ENCODE peak calls at places on chromosome 2, in four cellular contexts. S, W, Y and F are unnamed samples.

GRCh38 chr2:239979243-239980023 is 45.7 kb downstream of the NDUFA10 start:
- DNase-seq in Y (peak; percentile 8), W (no peak), S (no peak), F (peak; percentile 72)

GRCh38 chr2:201768918-201769317 is 11.8 kb downstream of the ALS2 start:
- DNase-seq in Y (peak; percentile 57), S (peak; percentile 36), W (no peak), F (no peak)

GRCh38 chr2:230658877-230659652 is 53.6 kb upstream of the CAB39 start:
- DNase-seq in S (no peak), Y (no peak), W (no peak), F (no peak)

GRCh38 chr2:237258146-237258545 is 155.8 kb downstream of the COL6A3 start:
- DNase-seq in Y (peak; percentile 16), S (no peak), W (no peak), F (peak; percentile 44)

GRCh38 chr2:241329669-241330615 is 14.2 kb downstream of the SEPTIN2 start:
- DNase-seq in Y (no peak), S (no peak), W (no peak), F (no peak)

GRCh38 chr2:43139996-43140621 is 86.3 kb downstream of the ZFP36L2 start:
- DNase-seq in W (no peak), Y (no peak), S (no peak), F (no peak)

GRCh38 chr2:119826370-119826961 is 66.7 kb downstream of the PTPN4 start:
- DNase-seq in Y (peak; percentile 55), S (peak; percentile 67), W (peak; percentile 57), F (peak; percentile 82)

GRCh38 chr2:71100195-71100964 is 29.6 kb downstream of the MCEE start:
- DNase-seq in Y (peak; percentile 76), S (peak; percentile 74), W (peak; percentile 31), F (peak; percentile 75)

GRCh38 chr2:199704358-199705238 is 146.4 kb downstream of the FTCDNL1 start:
- DNase-seq in W (peak; percentile 38), S (peak; percentile 74), Y (peak; percentile 57), F (peak; percentile 79)

GRCh38 chr2:118668431-118669424 is 178.7 kb downstream of the EN1 start:
- DNase-seq in W (no peak), S (peak; percentile 91), Y (peak; percentile 98), F (no peak)

GRCh38 chr2:149819356-149819957 is 231.9 kb upstream of the MMADHC start:
- DNase-seq in W (peak; percentile 61), Y (no peak), S (peak; percentile 16), F (peak; percentile 35)

GRCh38 chr2:232386740-232387450 is 8.3 kb downstream of the ALPP start:
- DNase-seq in W (no peak), Y (peak; percentile 15), S (no peak), F (peak; percentile 64)

GRCh38 chr2:863732-864450 is 86.8 kb upstream of the SNTG2 start:
- DNase-seq in Y (no peak), W (no peak), S (no peak), F (no peak)

GRCh38 chr2:48768669-48769068 is 13.1 kb upstream of the LHCGR start:
- DNase-seq in S (no peak), Y (no peak), W (no peak), F (no peak)

GRCh38 chr2:85647823-85648526 is 20.0 kb downstream of the SFTPB start:
- DNase-seq in W (no peak), S (no peak), Y (no peak), F (no peak)

GRCh38 chr2:17759805-17760204 is 5.9 kb downstream of the GEN1 start:
- DNase-seq in Y (no peak), S (no peak), W (no peak), F (no peak)

GRCh38 chr2:20635698-20636584 is 15.0 kb downstream of the HS1BP3 start:
- DNase-seq in Y (peak; percentile 92), W (peak; percentile 72), S (peak; percentile 83), F (peak; percentile 90)

GRCh38 chr2:127163922-127164321 is 56.2 kb downstream of the CYP27C1 start:
- DNase-seq in S (no peak), Y (no peak), W (no peak), F (no peak)

GRCh38 chr2:46967990-46968647 is 52.5 kb upstream of the MCFD2 start:
- DNase-seq in Y (peak; percentile 99), S (peak; percentile 87), W (no peak), F (no peak)

GRCh38 chr2:230905448-230906430 is 19.3 kb downstream of the GPR55 start:
- DNase-seq in W (no peak), S (peak; percentile 19), Y (peak; percentile 44), F (no peak)

GRCh38 chr2:22970991-22971390 is 414.0 kb upstream of the KLHL29 start:
- DNase-seq in W (no peak), S (no peak), Y (no peak), F (peak; percentile 19)

GRCh38 chr2:238594796-238595749 is 168.3 kb downstream of the ASB1 start:
- DNase-seq in S (no peak), W (no peak), Y (no peak), F (no peak)

GRCh38 chr2:222860740-222861410 is at the start of gene ACSL3:
- DNase-seq in Y (peak; percentile 98), W (peak; percentile 95), S (peak; percentile 95), F (peak; percentile 97)

GRCh38 chr2:9071584-9072124 is 68.2 kb upstream of the MBOAT2 start:
- DNase-seq in S (peak; percentile 94), W (no peak), Y (peak; percentile 23), F (no peak)

GRCh38 chr2:42876280-42876840 is 84.0 kb upstream of the HAAO start:
- DNase-seq in Y (no peak), W (no peak), S (no peak), F (no peak)

GRCh38 chr2:33457588-33458247 is 18.7 kb upstream of the RASGRP3 start:
- DNase-seq in Y (no peak), W (no peak), S (no peak), F (no peak)

GRCh38 chr2:145765889-145766288 is 1246.0 kb upstream of the ZEB2 start:
- DNase-seq in S (no peak), Y (no peak), W (no peak), F (no peak)

GRCh38 chr2:223920109-223920508 is 25.0 kb downstream of the WDFY1 start:
- DNase-seq in W (no peak), Y (no peak), S (no peak), F (no peak)

GRCh38 chr2:58204195-58204959 is 36.7 kb downstream of the FANCL start:
- DNase-seq in W (no peak), Y (no peak), S (peak; percentile 83), F (no peak)
- H3K9me2 ChIP-seq in W (no peaks in the 10 kb centered on the region), Y (no peaks in the 10 kb centered on the region), S (no peaks in the 10 kb centered on the region), F (no peaks in the 10 kb centered on the region)

GRCh38 chr2:207955456-207955855 is 69.9 kb downstream of the PLEKHM3 start:
- DNase-seq in Y (no peak), W (no peak), S (no peak), F (no peak)

GRCh38 chr2:207951734-207952480 is 73.4 kb downstream of the PLEKHM3 start:
- DNase-seq in Y (no peak), S (no peak), W (no peak), F (peak; percentile 18)

GRCh38 chr2:207950761-207951114 is 74.6 kb downstream of the PLEKHM3 start:
- DNase-seq in W (no peak), Y (no peak), S (no peak), F (peak; percentile 34)

GRCh38 chr2:207952564-207953345 is 72.6 kb downstream of the PLEKHM3 start:
- DNase-seq in Y (no peak), S (no peak), W (no peak), F (no peak)

DNA sequence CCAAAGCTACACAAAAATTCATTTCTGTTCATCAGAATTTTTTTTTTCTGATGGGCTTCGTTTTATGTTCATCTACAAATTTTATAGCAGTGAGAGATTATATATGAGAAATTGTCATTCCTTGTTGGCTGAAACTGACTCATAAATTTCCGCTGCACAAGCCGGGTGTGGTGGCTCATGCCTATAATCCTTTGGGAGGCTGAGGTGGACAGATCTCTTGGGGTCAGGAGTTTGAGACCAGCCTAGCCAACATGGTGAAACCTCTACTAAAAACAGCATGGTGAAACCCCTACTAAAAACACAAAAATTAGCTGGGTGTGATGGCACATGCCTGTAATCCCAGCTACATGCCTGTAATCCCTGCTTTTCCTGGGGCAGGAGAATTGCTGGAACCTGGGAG is 72.0 kb downstream of the PLEKHM3 start:
- DNase-seq in W (no peak), Y (peak; percentile 3), S (no peak), F (no peak)
- TF ChIP-seq EZH2 in W (no peak), Y (no peak), S (no peak), F (no peak)

GRCh38 chr2:163157891-163158511 is 319.4 kb upstream of the KCNH7 start:
- DNase-seq in S (peak; percentile 66), W (no peak), Y (peak; percentile 72), F (no peak)

GRCh38 chr2:163155279-163155883 is 316.8 kb upstream of the KCNH7 start:
- DNase-seq in W (peak; percentile 51), S (peak; percentile 67), Y (peak; percentile 47), F (peak; percentile 54)

GRCh38 chr2:163155925-163156324 is 317.4 kb upstream of the KCNH7 start:
- DNase-seq in Y (no peak), S (no peak), W (no peak), F (no peak)

DNA sequence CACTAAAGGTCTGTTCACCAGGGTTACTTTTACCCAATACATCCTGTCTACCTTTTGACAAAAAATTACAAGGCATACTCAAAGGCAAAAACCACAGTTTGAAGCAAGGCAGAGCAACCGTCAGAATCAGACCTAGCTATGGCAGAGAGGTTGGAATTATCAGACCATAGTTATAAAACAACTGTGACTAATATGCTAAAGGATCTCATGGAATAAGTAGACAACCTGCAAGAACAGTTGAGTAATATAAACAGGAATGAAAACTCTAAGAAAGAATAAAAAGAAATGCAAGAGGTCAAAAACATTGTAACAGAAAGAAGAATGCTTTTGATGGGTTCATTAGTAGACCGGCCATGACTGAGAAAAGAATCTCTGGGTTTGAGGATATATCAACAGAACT is 318.8 kb upstream of the KCNH7 start:
- DNase-seq in S (no peak), W (no peak), Y (peak; percentile 36), F (no peak)
- H3K4me2 ChIP-seq in S (no peak overlapping the region), W (no peak overlapping the region), Y (peak overlapping the region; percentile 3), F (no peak overlapping the region)

DNA sequence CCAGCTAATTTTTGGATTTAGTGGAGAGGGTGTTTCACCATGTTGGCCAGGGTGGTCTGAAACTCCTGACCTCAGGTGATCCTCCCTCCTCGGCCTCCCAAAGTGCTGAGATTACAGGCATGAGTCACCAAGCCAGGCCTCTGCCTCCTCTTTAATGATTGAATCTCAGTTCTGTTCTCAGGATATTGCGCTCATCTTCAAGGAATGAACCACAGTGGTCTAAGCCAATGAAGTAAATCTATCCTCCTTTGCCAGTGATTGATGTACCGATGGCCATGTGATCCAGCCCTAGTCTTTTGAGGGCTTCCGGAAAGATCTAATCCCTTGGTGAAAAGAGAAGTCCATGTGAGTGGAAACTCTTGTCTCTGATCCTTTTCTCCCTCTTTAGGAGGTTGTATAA is 48.6 kb downstream of the POLE4 start:
- DNase-seq in S (no peak), W (no peak), Y (no peak), F (no peak)
- H3K9me2 ChIP-seq in S (no peaks in the 10 kb centered on the region), W (no peaks in the 10 kb centered on the region), Y (no peaks in the 10 kb centered on the region), F (no peaks in the 10 kb centered on the region)